ENCODE peak calls at places on chromosomes 13 and 19, in six cellular contexts. Q is stimulated activated CD8-positive, alpha-beta memory T cell treated with anti-CD3 and anti-CD28 coated beads, Interleukin-7, amount 100 ng/mL, for 48 hours; H is Karpas-422; I is hippocampal formation; E is SJSA1; W is HS-5. N is an unnamed sample.

GRCh38 chr13:98650376-98651107 is 73.6 kb upstream of the STK24 start:
- DNase-seq in Q (no peak), H (peak), I (no peak), E (peak), W (no peak), N (no peak)

GRCh38 chr13:41411536-41411935 is 45.8 kb upstream of the RGCC start:
- DNase-seq in Q (no peak), H (peak), I (peak), E (peak), W (no peak), N (peak)

GRCh38 chr19:7899751-7900352 is 3.8 kb upstream of the MAP2K7 start:
- DNase-seq in Q (no peak), H (no peak), I (no peak), E (no peak), W (no peak), N (no peak)

GRCh38 chr19:39046037-39046821 is 13.9 kb upstream of the FBXO27 start:
- DNase-seq in Q (no peak), H (peak), I (no peak), E (no peak), W (no peak), N (no peak)

GRCh38 chr19:33350538-33351309 is 22.8 kb upstream of the CEBPG start:
- DNase-seq in Q (no peak), H (no peak), I (peak), E (no peak), W (peak), N (no peak)

GRCh38 chr13:33150662-33151061 is 134.4 kb downstream of the KL start:
- DNase-seq in Q (no peak), H (no peak), I (no peak), E (no peak), W (no peak), N (no peak)

GRCh38 chr13:46640843-46641242 is 87.9 kb downstream of the LRCH1 start:
- DNase-seq in Q (no peak), H (no peak), I (no peak), E (peak), W (no peak), N (no peak)

GRCh38 chr19:46386151-46386550 is 27.2 kb downstream of the CCDC8 start:
- DNase-seq in Q (no peak), H (no peak), I (no peak), E (no peak), W (no peak), N (no peak)

GRCh38 chr19:56117376-56117884 is 3.7 kb downstream of the ZNF787 start:
- DNase-seq in Q (no peak), H (no peak), I (no peak), E (no peak), W (no peak), N (no peak)

GRCh38 chr19:4229179-4229931 is at the start of gene EBI3:
- DNase-seq in Q (peak), H (peak), I (no peak), E (no peak), W (no peak), N (no peak)

GRCh38 chr13:26896986-26897668 is 136.5 kb upstream of the GPR12 start:
- DNase-seq in Q (no peak), H (no peak), I (no peak), E (no peak), W (no peak), N (no peak)

GRCh38 chr13:103040006-103040405 is 26.2 kb downstream of the SLC10A2 start:
- DNase-seq in Q (no peak), H (no peak), I (no peak), E (no peak), W (no peak), N (no peak)

GRCh38 chr13:43240278-43240677 is 216.9 kb downstream of the DNAJC15 start:
- DNase-seq in Q (no peak), H (peak), I (no peak), E (no peak), W (no peak), N (no peak)

N was measured in frontal cortex.